ENCODE peak calls at places on chromosomes 13 and 19, in five cellular contexts. G is activated CD8-positive, alpha-beta T cell treated with anti-CD3 and anti-CD28 coated beads for 36 hours; Q is stimulated activated CD4-positive, alpha-beta T cell treated with anti-CD3 and anti-CD28 coated beads, Interleukin-12 subunit alpha, Interleukin-12 subunit beta, amount 100 ng/mL, for 4 hours; R is activated T-cell treated with anti-CD3 and anti-CD28 coated beads, Interleukin-2, amount 50 U/mL, for 48 hours; H is activated CD4-positive, alpha-beta T cell treated with anti-CD3 and anti-CD28 coated beads, Interleukin-2, amount 10 ng/mL, durations not matched to agents 7 days and 5 days. T is an unnamed sample.

GRCh38 chr19:21568816-21569496 is 63.6 kb downstream of the ZNF429 start:
- DNase-seq in H (peak; percentile 92), G (peak; percentile 94), Q (peak; percentile 80), R (peak; percentile 79), T (peak; percentile 84)

GRCh38 chr19:38703509-38703908 is 40.8 kb downstream of the CAPN12 start:
- DNase-seq in H (no peak), R (no peak), G (no peak), Q (no peak), T (no peak)

GRCh38 chr19:8635422-8635821 is 5.0 kb downstream of the NFILZ start:
- DNase-seq in H (no peak), Q (no peak), G (no peak), R (no peak), T (no peak)

GRCh38 chr13:46168818-46169217 is 13.2 kb downstream of the LCP1 start:
- DNase-seq in Q (no peak), R (no peak), G (no peak), H (no peak), T (no peak)

GRCh38 chr13:98033277-98034247 is 80.1 kb downstream of the IPO5 start:
- DNase-seq in R (no peak), G (no peak), H (no peak), Q (no peak), T (no peak)

GRCh38 chr13:74015137-74015536 is 119.1 kb downstream of the KLF12 start:
- DNase-seq in R (no peak), H (no peak), Q (no peak), G (no peak), T (no peak)

GRCh38 chr13:94431569-94431968 is 47.9 kb downstream of the DCT start:
- DNase-seq in Q (no peak), H (no peak), R (no peak), G (no peak), T (no peak)

GRCh38 chr13:36124236-36124822 is 6.9 kb downstream of the DCLK1 start:
- DNase-seq in R (no peak), G (no peak), H (no peak), Q (no peak), T (no peak)

GRCh38 chr13:111865826-111866225 is 201.1 kb upstream of the SOX1 start:
- DNase-seq in R (no peak), G (no peak), Q (no peak), H (no peak), T (no peak)

GRCh38 chr13:94660695-94661324 is 51.5 kb downstream of the SOX21 start:
- DNase-seq in G (peak; percentile 39), Q (no peak), R (no peak), H (no peak), T (no peak)

GRCh38 chr13:100382787-100383186 is 205.8 kb downstream of the GGACT start:
- DNase-seq in Q (no peak), R (no peak), H (no peak), G (no peak), T (no peak)

GRCh38 chr19:39341122-39341719 is 1.0 kb upstream of the SAMD4B start:
- DNase-seq in Q (peak; percentile 20), R (no peak), H (peak; percentile 26), G (no peak), T (no peak)

GRCh38 chr13:49367640-49368431 is 76.0 kb downstream of the CAB39L start:
- DNase-seq in Q (no peak), H (no peak), R (no peak), G (no peak), T (no peak)

GRCh38 chr19:49120325-49120683 is 960 bp downstream of the PPFIA3 start:
- DNase-seq in R (no peak), H (no peak), G (no peak), Q (no peak), T (no peak)

GRCh38 chr13:52428295-52428694 is 22.1 kb downstream of the VPS36 start:
- DNase-seq in R (no peak), Q (no peak), H (no peak), G (no peak), T (no peak)

GRCh38 chr13:30900952-30901749 is 4.9 kb upstream of the MEDAG start:
- DNase-seq in Q (no peak), R (no peak), H (no peak), G (peak; percentile 6), T (no peak)

GRCh38 chr19:58434217-58434616 is 5.7 kb downstream of the ZNF132 start:
- DNase-seq in H (no peak), Q (no peak), G (no peak), R (no peak), T (no peak)

GRCh38 chr19:719081-719512 is 10.4 kb downstream of the PALM start:
- DNase-seq in G (no peak), H (no peak), R (no peak), Q (no peak), T (no peak)

GRCh38 chr13:20685042-20685441 is 18.5 kb upstream of the IL17D start:
- DNase-seq in G (no peak), R (no peak), Q (no peak), H (no peak), T (no peak)

GRCh38 chr13:40933508-40933907 is 85.6 kb downstream of the ELF1 start:
- DNase-seq in R (no peak), Q (no peak), H (no peak), G (peak; percentile 41), T (no peak)

GRCh38 chr13:99009987-99010551 is 32.2 kb upstream of the DOCK9 start:
- DNase-seq in R (no peak), Q (no peak), G (no peak), H (no peak), T (no peak)

GRCh38 chr19:47581605-47582319 is 8.8 kb upstream of the ZNF541 start:
- DNase-seq in R (no peak), Q (no peak), G (no peak), H (no peak), T (no peak)

GRCh38 chr19:8373867-8374813 is 10.2 kb downstream of the ANGPTL4 start:
- DNase-seq in Q (no peak), R (no peak), G (no peak), H (no peak), T (no peak)

GRCh38 chr13:41458187-41458938 is 1.0 kb downstream of the RGCC start:
- DNase-seq in R (peak; percentile 80), Q (peak; percentile 55), G (peak; percentile 77), H (peak; percentile 57), T (peak; percentile 32)

GRCh38 chr13:110714798-110715394 is 1.4 kb downstream of the ING1 start:
- DNase-seq in R (peak; percentile 71), Q (peak; percentile 43), G (peak; percentile 58), H (peak; percentile 57), T (no peak)

GRCh38 chr19:876089-876488 is 16.6 kb downstream of the CFD start:
- DNase-seq in Q (no peak), R (no peak), H (no peak), G (no peak), T (no peak)